ENCODE peak calls at places on chromosome 7, in nine cellular contexts. E is WERI-Rb-1, P is tibial artery, W is heart left ventricle, C is kidney, K is cardiac muscle cell, T is AG09319, Q is dorsolateral prefrontal cortex, N is GM10248. B is an unnamed sample.

GRCh38 chr7:151671514-151671913 is 151.8 kb upstream of the RHEB start:
- DNase-seq in K (no peak), P (no peak), W (no peak), Q (no peak), C (no peak), E (no peak), T (no peak), N (no peak), B (no peak)

GRCh38 chr7:105256621-105257283 is 132.0 kb downstream of the SRPK2 start:
- DNase-seq in E (no peak), W (no peak), C (no peak), P (no peak), T (no peak), N (no peak), K (no peak), Q (no peak), B (no peak)

GRCh38 chr7:142582351-142582750 is 166.9 kb upstream of the PRSS1 start:
- DNase-seq in T (no peak), W (no peak), P (no peak), K (no peak), C (no peak), E (no peak), Q (no peak), N (no peak), B (no peak)

GRCh38 chr7:128396357-128396756 is 13.4 kb downstream of the IMPDH1 start:
- DNase-seq in E (no peak), N (no peak), K (no peak), C (no peak), P (no peak), W (no peak), Q (no peak), T (no peak), B (no peak)

GRCh38 chr7:140060243-140060630 is 2.5 kb downstream of the PARP12 start:
- DNase-seq in P (no peak), K (no peak), T (no peak), W (no peak), Q (no peak), E (no peak), C (no peak), N (no peak), B (no peak)

GRCh38 chr7:137656227-137656849 is 190.4 kb downstream of the DGKI start:
- DNase-seq in K (peak; percentile 84), C (peak; percentile 78), T (peak; percentile 45), W (peak; percentile 77), N (peak; percentile 70), E (peak; percentile 77), Q (peak; percentile 69), P (peak; percentile 83), B (peak; percentile 85)

GRCh38 chr7:36128448-36129047 is 24.5 kb upstream of the EEPD1 start:
- DNase-seq in C (peak; percentile 90), K (no peak), P (peak; percentile 93), T (peak; percentile 40), Q (peak; percentile 73), E (no peak), W (peak; percentile 75), N (no peak), B (peak; percentile 14)

GRCh38 chr7:114830952-114831351 is 90.9 kb upstream of the MDFIC start:
- DNase-seq in K (no peak), C (no peak), P (no peak), N (no peak), Q (no peak), E (no peak), W (no peak), T (no peak), B (no peak)

GRCh38 chr7:73970801-73971229 is 57.2 kb upstream of the ELN start:
- DNase-seq in W (no peak), E (no peak), K (no peak), C (peak; percentile 70), T (no peak), N (no peak), Q (no peak), P (no peak), B (no peak)

GRCh38 chr7:151542606-151543130 is 23.0 kb upstream of the RHEB start:
- DNase-seq in T (no peak), N (no peak), W (no peak), K (no peak), P (no peak), C (no peak), Q (no peak), E (peak; percentile 29), B (no peak)

GRCh38 chr7:23055582-23056178 is 41.8 kb upstream of the HYCC1 start:
- DNase-seq in C (no peak), T (peak; percentile 40), W (peak; percentile 36), N (peak; percentile 68), K (peak; percentile 48), P (peak; percentile 50), E (peak; percentile 54), Q (no peak), B (peak; percentile 37)

GRCh38 chr7:142457146-142457703 is 199.4 kb upstream of the PRSS58 start:
- DNase-seq in K (no peak), P (no peak), Q (no peak), C (no peak), N (no peak), W (no peak), E (no peak), T (no peak), B (no peak)

GRCh38 chr7:158394936-158395335 is 192.7 kb downstream of the PTPRN2 start:
- DNase-seq in P (no peak), W (no peak), K (peak; percentile 55), Q (no peak), C (no peak), N (no peak), E (peak; percentile 65), T (no peak), B (peak; percentile 77)

GRCh38 chr7:127393370-127394058 is 1.0 kb upstream of the ZNF800 start:
- DNase-seq in P (no peak), T (no peak), Q (no peak), E (no peak), C (no peak), W (peak; percentile 29), N (no peak), K (no peak), B (no peak)

GRCh38 chr7:23098029-23098428 is 7.6 kb upstream of the KLHL7 start:
- DNase-seq in Q (no peak), W (no peak), K (no peak), E (no peak), T (no peak), C (no peak), N (no peak), P (no peak), B (no peak)

GRCh38 chr7:113122657-113123252 is 4.4 kb upstream of the SMIM30 start:
- DNase-seq in K (no peak), N (no peak), C (no peak), W (no peak), Q (no peak), P (no peak), T (no peak), E (no peak), B (no peak)

GRCh38 chr7:53383131-53383530 is 347.7 kb downstream of the POM121L12 start:
- DNase-seq in W (no peak), E (no peak), Q (no peak), C (no peak), K (no peak), N (no peak), T (no peak), P (no peak), B (no peak)

GRCh38 chr7:134200970-134201369 is 73.8 kb downstream of the LRGUK start:
- DNase-seq in C (no peak), Q (no peak), P (no peak), E (peak; percentile 15), W (no peak), K (no peak), N (no peak), T (no peak), B (no peak)

GRCh38 chr7:134201569-134202261 is 74.6 kb downstream of the LRGUK start:
- DNase-seq in K (no peak), T (no peak), C (no peak), Q (no peak), E (no peak), W (no peak), P (no peak), N (no peak), B (no peak)

GRCh38 chr7:134197342-134197741 is 70.2 kb downstream of the LRGUK start:
- DNase-seq in K (no peak), P (no peak), C (no peak), T (no peak), Q (no peak), N (no peak), W (no peak), E (no peak), B (no peak)

DNA sequence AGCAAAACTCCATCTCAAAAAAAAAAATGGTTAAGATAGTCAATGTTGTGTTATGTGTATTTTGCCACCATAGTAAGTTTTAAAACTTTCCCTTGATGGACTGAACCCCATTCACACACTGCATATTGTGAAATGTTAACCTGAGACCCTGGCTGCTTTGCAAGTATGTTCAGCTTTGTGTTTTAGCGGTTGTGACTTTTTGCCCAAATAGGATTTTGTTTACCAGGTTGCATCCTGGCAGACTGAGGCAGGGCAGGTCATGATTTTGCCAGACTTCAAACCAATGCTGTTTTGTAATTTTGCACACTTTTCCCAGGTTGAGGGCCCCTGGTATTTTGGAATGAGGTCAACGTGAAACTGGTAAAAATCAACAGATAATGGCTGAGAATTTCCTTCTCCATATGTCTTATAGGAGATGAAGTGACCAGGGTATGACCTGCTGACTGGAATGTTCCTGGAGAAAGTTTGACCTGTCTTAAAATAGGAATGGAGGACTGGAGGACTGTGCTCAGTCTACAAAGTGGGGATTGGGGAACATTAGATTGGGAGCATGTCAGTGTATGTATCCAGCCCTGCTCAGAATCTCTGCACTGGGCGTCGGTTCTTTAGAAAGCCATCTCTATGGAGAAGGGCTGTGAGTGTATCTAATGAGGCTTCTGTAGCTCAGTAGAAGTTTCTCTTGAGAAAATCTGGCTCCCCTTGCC is 76.2 kb downstream of the LRGUK start:
- DNase-seq in W (no peak), K (no peak), T (no peak), Q (no peak), N (no peak), E (no peak), P (no peak), C (no peak), B (no peak)
- TF ChIP-seq CTCF in W (no peak), K (no peak), T (no peak), Q (no peak), N (no peak), E (no peak), P (no peak), C (no peak), B (no peak)

GRCh38 chr7:48087349-48087748 is 1.7 kb upstream of the UPP1 start:
- DNase-seq in E (no peak), K (no peak), N (no peak), W (no peak), Q (no peak), C (no peak), P (no peak), T (no peak), B (no peak)
- TF ChIP-seq CTCF in E (no peak), K (peak; percentile 3), N (no peak), W (no peak), Q (no peak), C (no peak), P (no peak), T (no peak), B (no peak)

GRCh38 chr7:11831727-11832495 is at the start of gene THSD7A:
- DNase-seq in W (peak; percentile 19), T (no peak), Q (no peak), C (peak; percentile 84), E (peak; percentile 65), K (peak; percentile 82), N (peak; percentile 26), P (peak; percentile 21), B (peak; percentile 55)
- TF ChIP-seq CTCF in W (peak; percentile 18), T (no peak), Q (no peak), C (peak; percentile 33), E (no peak), K (no peak), N (no peak), P (no peak), B (peak; percentile 43)

GRCh38 chr7:44764665-44765578 is 16.3 kb downstream of the ZMIZ2 start:
- DNase-seq in N (no peak), T (no peak), W (no peak), C (peak; percentile 73), K (no peak), P (no peak), Q (no peak), E (peak; percentile 30), B (no peak)
- TF ChIP-seq CTCF in N (no peak), T (no peak), W (no peak), C (no peak), K (no peak), P (no peak), Q (no peak), E (peak; percentile 38), B (peak; percentile 17)